ENCODE peak calls at places on chromosomes 3 and 15, in seven cellular contexts. One of them, this sample, is unnamed.

GRCh38 chr15:41438206-41438605 is 21.3 kb downstream of the RTF1 start:
- DNase-seq in neural progenitor cell: no peak
- DNase-seq in dorsolateral prefrontal cortex: no peak
- DNase-seq in heart right ventricle: no peak
- DNase-seq in nephron progenitor cell: no peak
- DNase-seq in AG04450: no peak
- DNase-seq in RWPE2: peak
- DNase-seq in this sample: no peak

GRCh38 chr15:96296264-96296663 is 34.2 kb upstream of the NR2F2 start:
- DNase-seq in dorsolateral prefrontal cortex: no peak
- DNase-seq in AG04450: peak
- DNase-seq in heart right ventricle: no peak
- DNase-seq in RWPE2: no peak
- DNase-seq in nephron progenitor cell: no peak
- DNase-seq in neural progenitor cell: no peak
- DNase-seq in this sample: no peak

GRCh38 chr3:57949779-57950618 is 58.2 kb upstream of the FLNB start:
- DNase-seq in RWPE2: no peak
- DNase-seq in AG04450: no peak
- DNase-seq in nephron progenitor cell: no peak
- DNase-seq in dorsolateral prefrontal cortex: no peak
- DNase-seq in neural progenitor cell: no peak
- DNase-seq in heart right ventricle: no peak
- DNase-seq in this sample: no peak

GRCh38 chr3:188672840-188673239 is 498.9 kb upstream of the TPRG1 start:
- DNase-seq in heart right ventricle: no peak
- DNase-seq in AG04450: no peak
- DNase-seq in neural progenitor cell: no peak
- DNase-seq in RWPE2: no peak
- DNase-seq in dorsolateral prefrontal cortex: no peak
- DNase-seq in nephron progenitor cell: no peak
- DNase-seq in this sample: no peak

GRCh38 chr3:120448707-120449650 is 1.8 kb downstream of the FSTL1 start:
- DNase-seq in RWPE2: peak
- DNase-seq in neural progenitor cell: peak
- DNase-seq in nephron progenitor cell: peak
- DNase-seq in dorsolateral prefrontal cortex: no peak
- DNase-seq in heart right ventricle: peak
- DNase-seq in AG04450: no peak
- DNase-seq in this sample: no peak

GRCh38 chr3:127791221-127791913 is 30.9 kb downstream of the MGLL start:
- DNase-seq in AG04450: peak
- DNase-seq in dorsolateral prefrontal cortex: no peak
- DNase-seq in neural progenitor cell: peak
- DNase-seq in heart right ventricle: no peak
- DNase-seq in RWPE2: peak
- DNase-seq in nephron progenitor cell: peak
- DNase-seq in this sample: no peak

GRCh38 chr15:55267401-55268053 is 22.1 kb downstream of the RAB27A start:
- DNase-seq in AG04450: no peak
- DNase-seq in dorsolateral prefrontal cortex: no peak
- DNase-seq in RWPE2: no peak
- DNase-seq in neural progenitor cell: no peak
- DNase-seq in heart right ventricle: no peak
- DNase-seq in nephron progenitor cell: no peak
- DNase-seq in this sample: peak

GRCh38 chr3:1971780-1972179 is 126.9 kb upstream of the CNTN4 start:
- DNase-seq in heart right ventricle: no peak
- DNase-seq in dorsolateral prefrontal cortex: no peak
- DNase-seq in neural progenitor cell: no peak
- DNase-seq in nephron progenitor cell: no peak
- DNase-seq in AG04450: no peak
- DNase-seq in RWPE2: no peak
- DNase-seq in this sample: no peak

GRCh38 chr15:31225356-31225955 is 101.2 kb upstream of the KLF13 start:
- DNase-seq in RWPE2: no peak
- DNase-seq in AG04450: no peak
- DNase-seq in neural progenitor cell: no peak
- DNase-seq in dorsolateral prefrontal cortex: no peak
- DNase-seq in heart right ventricle: no peak
- DNase-seq in nephron progenitor cell: no peak
- DNase-seq in this sample: no peak

GRCh38 chr3:151795276-151795675 is 18.6 kb upstream of the AADAC start:
- DNase-seq in heart right ventricle: no peak
- DNase-seq in AG04450: peak
- DNase-seq in neural progenitor cell: no peak
- DNase-seq in nephron progenitor cell: no peak
- DNase-seq in dorsolateral prefrontal cortex: no peak
- DNase-seq in RWPE2: no peak
- DNase-seq in this sample: no peak

GRCh38 chr3:64408770-64409169 is 183.5 kb upstream of the PRICKLE2 start:
- DNase-seq in neural progenitor cell: no peak
- DNase-seq in AG04450: no peak
- DNase-seq in RWPE2: no peak
- DNase-seq in nephron progenitor cell: no peak
- DNase-seq in heart right ventricle: no peak
- DNase-seq in dorsolateral prefrontal cortex: no peak
- DNase-seq in this sample: no peak

GRCh38 chr15:45732544-45733130 is 97.8 kb downstream of the SQOR start:
- DNase-seq in heart right ventricle: peak
- DNase-seq in AG04450: no peak
- DNase-seq in RWPE2: no peak
- DNase-seq in neural progenitor cell: peak
- DNase-seq in dorsolateral prefrontal cortex: no peak
- DNase-seq in nephron progenitor cell: no peak
- DNase-seq in this sample: no peak

GRCh38 chr15:82414536-82415191 is 15.0 kb upstream of the GOLGA6L9 start:
- DNase-seq in dorsolateral prefrontal cortex: no peak
- DNase-seq in neural progenitor cell: no peak
- DNase-seq in AG04450: peak
- DNase-seq in RWPE2: no peak
- DNase-seq in nephron progenitor cell: no peak
- DNase-seq in heart right ventricle: no peak
- DNase-seq in this sample: no peak
- TF ChIP-seq CTCF in dorsolateral prefrontal cortex: no peak
- TF ChIP-seq CTCF in neural progenitor cell: no peak
- TF ChIP-seq CTCF in AG04450: peak
- TF ChIP-seq CTCF in RWPE2: no peak
- TF ChIP-seq CTCF in nephron progenitor cell: no peak
- TF ChIP-seq CTCF in heart right ventricle: no peak
- TF ChIP-seq CTCF in this sample: no peak

GRCh38 chr3:101676219-101676764 is 640 bp downstream of the ZBTB11 start:
- DNase-seq in dorsolateral prefrontal cortex: peak
- DNase-seq in AG04450: peak
- DNase-seq in RWPE2: peak
- DNase-seq in nephron progenitor cell: peak
- DNase-seq in neural progenitor cell: peak
- DNase-seq in heart right ventricle: peak
- DNase-seq in this sample: peak
- TF ChIP-seq CTCF in dorsolateral prefrontal cortex: peak
- TF ChIP-seq CTCF in AG04450: peak
- TF ChIP-seq CTCF in RWPE2: no peak
- TF ChIP-seq CTCF in nephron progenitor cell: no peak
- TF ChIP-seq CTCF in neural progenitor cell: no peak
- TF ChIP-seq CTCF in heart right ventricle: no peak
- TF ChIP-seq CTCF in this sample: no peak

GRCh38 chr3:72342450-72342849 is 505.8 kb downstream of the SHQ1 start:
- DNase-seq in dorsolateral prefrontal cortex: no peak
- DNase-seq in neural progenitor cell: no peak
- DNase-seq in RWPE2: no peak
- DNase-seq in nephron progenitor cell: no peak
- DNase-seq in heart right ventricle: no peak
- DNase-seq in AG04450: no peak
- DNase-seq in this sample: no peak

GRCh38 chr3:72341943-72342342 is 506.3 kb downstream of the SHQ1 start:
- DNase-seq in dorsolateral prefrontal cortex: no peak
- DNase-seq in nephron progenitor cell: no peak
- DNase-seq in RWPE2: no peak
- DNase-seq in neural progenitor cell: no peak
- DNase-seq in heart right ventricle: no peak
- DNase-seq in AG04450: no peak
- DNase-seq in this sample: no peak

GRCh38 chr3:72344256-72345046 is 503.8 kb downstream of the SHQ1 start:
- DNase-seq in heart right ventricle: no peak
- DNase-seq in neural progenitor cell: no peak
- DNase-seq in nephron progenitor cell: no peak
- DNase-seq in dorsolateral prefrontal cortex: no peak
- DNase-seq in RWPE2: no peak
- DNase-seq in AG04450: no peak
- DNase-seq in this sample: no peak

GRCh38 chr3:72341380-72341770 is 506.9 kb downstream of the SHQ1 start:
- DNase-seq in heart right ventricle: no peak
- DNase-seq in RWPE2: no peak
- DNase-seq in nephron progenitor cell: no peak
- DNase-seq in neural progenitor cell: no peak
- DNase-seq in AG04450: no peak
- DNase-seq in dorsolateral prefrontal cortex: no peak
- DNase-seq in this sample: no peak

GRCh38 chr3:72343078-72343477 is 505.2 kb downstream of the SHQ1 start:
- DNase-seq in RWPE2: no peak
- DNase-seq in heart right ventricle: no peak
- DNase-seq in neural progenitor cell: no peak
- DNase-seq in dorsolateral prefrontal cortex: no peak
- DNase-seq in AG04450: no peak
- DNase-seq in nephron progenitor cell: no peak
- DNase-seq in this sample: no peak
- TF ChIP-seq CTCF in RWPE2: no peak
- TF ChIP-seq CTCF in heart right ventricle: no peak
- TF ChIP-seq CTCF in neural progenitor cell: no peak
- TF ChIP-seq CTCF in dorsolateral prefrontal cortex: no peak
- TF ChIP-seq CTCF in AG04450: no peak
- TF ChIP-seq CTCF in nephron progenitor cell: no peak
- TF ChIP-seq CTCF in this sample: no peak

GRCh38 chr3:138348107-138348949 is at the start of gene MRAS:
- DNase-seq in neural progenitor cell: peak
- DNase-seq in dorsolateral prefrontal cortex: peak
- DNase-seq in heart right ventricle: peak
- DNase-seq in AG04450: peak
- DNase-seq in nephron progenitor cell: peak
- DNase-seq in RWPE2: no peak
- DNase-seq in this sample: no peak
- TF ChIP-seq CTCF in neural progenitor cell: peak
- TF ChIP-seq CTCF in dorsolateral prefrontal cortex: peak
- TF ChIP-seq CTCF in heart right ventricle: peak
- TF ChIP-seq CTCF in AG04450: peak
- TF ChIP-seq CTCF in nephron progenitor cell: peak
- TF ChIP-seq CTCF in RWPE2: peak
- TF ChIP-seq CTCF in this sample: no peak

GRCh38 chr15:97875513-97876285 is 84.8 kb upstream of the ARRDC4 start:
- DNase-seq in dorsolateral prefrontal cortex: no peak
- DNase-seq in nephron progenitor cell: no peak
- DNase-seq in AG04450: no peak
- DNase-seq in neural progenitor cell: no peak
- DNase-seq in heart right ventricle: no peak
- DNase-seq in RWPE2: peak
- DNase-seq in this sample: no peak
- TF ChIP-seq CTCF in dorsolateral prefrontal cortex: no peak
- TF ChIP-seq CTCF in nephron progenitor cell: no peak
- TF ChIP-seq CTCF in AG04450: no peak
- TF ChIP-seq CTCF in neural progenitor cell: no peak
- TF ChIP-seq CTCF in heart right ventricle: no peak
- TF ChIP-seq CTCF in RWPE2: peak
- TF ChIP-seq CTCF in this sample: no peak

GRCh38 chr3:167489571-167489970 is 15.7 kb upstream of the SERPINI2 start:
- DNase-seq in dorsolateral prefrontal cortex: no peak
- DNase-seq in neural progenitor cell: no peak
- DNase-seq in heart right ventricle: no peak
- DNase-seq in nephron progenitor cell: no peak
- DNase-seq in RWPE2: no peak
- DNase-seq in AG04450: no peak
- DNase-seq in this sample: no peak

GRCh38 chr3:167497903-167498302 is 24.1 kb upstream of the SERPINI2 start:
- DNase-seq in dorsolateral prefrontal cortex: no peak
- DNase-seq in RWPE2: no peak
- DNase-seq in nephron progenitor cell: no peak
- DNase-seq in AG04450: no peak
- DNase-seq in neural progenitor cell: no peak
- DNase-seq in heart right ventricle: no peak
- DNase-seq in this sample: no peak

GRCh38 chr3:167491626-167492025 is 17.8 kb upstream of the SERPINI2 start:
- DNase-seq in AG04450: no peak
- DNase-seq in nephron progenitor cell: no peak
- DNase-seq in dorsolateral prefrontal cortex: no peak
- DNase-seq in RWPE2: no peak
- DNase-seq in heart right ventricle: no peak
- DNase-seq in neural progenitor cell: no peak
- DNase-seq in this sample: no peak

GRCh38 chr3:167487556-167487955 is 13.7 kb upstream of the SERPINI2 start:
- DNase-seq in dorsolateral prefrontal cortex: no peak
- DNase-seq in heart right ventricle: no peak
- DNase-seq in nephron progenitor cell: no peak
- DNase-seq in neural progenitor cell: no peak
- DNase-seq in RWPE2: no peak
- DNase-seq in AG04450: no peak
- DNase-seq in this sample: no peak

DNA sequence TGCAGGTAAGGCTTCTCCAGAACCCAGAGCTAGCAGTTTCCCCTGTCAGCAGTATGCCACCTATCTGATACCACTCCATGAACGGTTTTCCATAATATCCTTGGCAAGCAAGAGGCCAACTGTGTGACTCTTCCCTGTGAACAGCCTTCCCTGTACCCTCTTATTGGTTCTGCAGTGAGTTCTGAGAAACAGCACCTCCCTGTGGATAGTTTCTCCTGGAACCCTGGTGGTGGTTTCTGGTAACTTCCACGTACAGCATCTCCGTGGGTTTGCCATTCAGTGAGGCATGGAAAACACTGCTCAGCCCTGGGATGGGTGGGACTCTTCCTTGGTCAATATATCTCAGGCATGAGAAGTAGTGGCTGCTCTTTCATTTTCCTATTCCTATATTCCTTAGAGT is 19.4 kb upstream of the SERPINI2 start:
- DNase-seq in dorsolateral prefrontal cortex: no peak
- DNase-seq in AG04450: no peak
- DNase-seq in neural progenitor cell: peak
- DNase-seq in heart right ventricle: no peak
- DNase-seq in nephron progenitor cell: no peak
- DNase-seq in RWPE2: no peak
- DNase-seq in this sample: no peak
- TF ChIP-seq CTCF in dorsolateral prefrontal cortex: no peak
- TF ChIP-seq CTCF in AG04450: peak
- TF ChIP-seq CTCF in neural progenitor cell: peak
- TF ChIP-seq CTCF in heart right ventricle: no peak
- TF ChIP-seq CTCF in nephron progenitor cell: peak
- TF ChIP-seq CTCF in RWPE2: no peak
- TF ChIP-seq CTCF in this sample: no peak

GRCh38 chr15:78506971-78507830 is at the start of gene HYKK:
- DNase-seq in nephron progenitor cell: peak
- DNase-seq in AG04450: peak
- DNase-seq in RWPE2: peak
- DNase-seq in heart right ventricle: peak
- DNase-seq in dorsolateral prefrontal cortex: peak
- DNase-seq in neural progenitor cell: peak
- DNase-seq in this sample: peak
- TF ChIP-seq CTCF in nephron progenitor cell: no peak
- TF ChIP-seq CTCF in AG04450: peak
- TF ChIP-seq CTCF in RWPE2: peak
- TF ChIP-seq CTCF in heart right ventricle: no peak
- TF ChIP-seq CTCF in dorsolateral prefrontal cortex: no peak
- TF ChIP-seq CTCF in neural progenitor cell: peak
- TF ChIP-seq CTCF in this sample: no peak